ENCODE peak calls at places on chromosomes 16 and 17, in eight cellular contexts. M, E, R, J, F, W, C and X are unnamed samples.

GRCh38 chr17:79739148-79740062 is 8.7 kb downstream of the ENPP7 start:
- DNase-seq in M (no peak), E (no peak), R (no peak), J (no peak), F (no peak), W (no peak), C (no peak), X (peak)

GRCh38 chr16:22622703-22623102 is 112.0 kb downstream of the NPIPB5 start:
- DNase-seq in M (no peak), E (no peak), R (no peak), J (no peak), F (no peak), W (no peak), C (no peak), X (no peak)

GRCh38 chr17:57326348-57326747 is 70.0 kb downstream of the MSI2 start:
- DNase-seq in M (no peak), E (no peak), R (no peak), J (no peak), F (no peak), W (no peak), C (no peak), X (no peak)

GRCh38 chr16:83974475-83974874 is 6.4 kb downstream of the NECAB2 start:
- DNase-seq in M (no peak), E (no peak), R (no peak), J (no peak), F (no peak), W (no peak), C (no peak), X (no peak)

GRCh38 chr17:73118876-73119485 is 26.5 kb upstream of the SLC39A11 start:
- DNase-seq in M (no peak), E (no peak), R (no peak), J (no peak), F (peak), W (no peak), C (no peak), X (no peak)

GRCh38 chr17:28750178-28751047 is 6.6 kb downstream of the TRAF4 start:
- DNase-seq in M (peak), E (peak), R (peak), J (peak), F (peak), W (peak), C (peak), X (peak)

GRCh38 chr17:80847506-80848230 is 144.0 kb upstream of the CHMP6 start:
- DNase-seq in M (peak), E (peak), R (peak), J (no peak), F (no peak), W (peak), C (peak), X (no peak)

GRCh38 chr17:164536-165235 is 16.8 kb downstream of the DOC2B start:
- DNase-seq in M (peak), E (no peak), R (no peak), J (no peak), F (no peak), W (no peak), C (peak), X (peak)

GRCh38 chr17:63848834-63849689 is 6.6 kb upstream of the SMARCD2 start:
- DNase-seq in M (peak), E (peak), R (peak), J (peak), F (peak), W (peak), C (peak), X (no peak)

GRCh38 chr17:29158096-29158495 is 22.1 kb downstream of the MYO18A start:
- DNase-seq in M (no peak), E (no peak), R (no peak), J (no peak), F (no peak), W (no peak), C (no peak), X (no peak)

GRCh38 chr17:47295037-47295873 is 28.5 kb upstream of the EFCAB13 start:
- DNase-seq in M (no peak), E (no peak), R (no peak), J (no peak), F (no peak), W (no peak), C (no peak), X (no peak)

GRCh38 chr17:36943250-36944220 is 5.2 kb upstream of the AATF start:
- DNase-seq in M (no peak), E (peak), R (no peak), J (no peak), F (peak), W (no peak), C (no peak), X (no peak)

GRCh38 chr17:35761601-35762000 is 914 bp downstream of the C17orf50 start:
- DNase-seq in M (no peak), E (no peak), R (no peak), J (no peak), F (no peak), W (no peak), C (no peak), X (no peak)

GRCh38 chr16:3012246-3012645 is 477 bp upstream of the CLDN9 start:
- DNase-seq in M (no peak), E (no peak), R (no peak), J (no peak), F (peak), W (no peak), C (no peak), X (peak)

GRCh38 chr16:88886311-88886914 is 20.0 kb upstream of the PABPN1L start:
- DNase-seq in M (no peak), E (no peak), R (no peak), J (no peak), F (no peak), W (no peak), C (no peak), X (no peak)

GRCh38 chr17:64661981-64662773 is at the start of gene SMURF2:
- DNase-seq in M (peak), E (peak), R (peak), J (peak), F (peak), W (peak), C (peak), X (peak)

GRCh38 chr16:72372082-72372615 is 200.2 kb upstream of the PMFBP1 start:
- DNase-seq in M (no peak), E (no peak), R (no peak), J (no peak), F (no peak), W (no peak), C (no peak), X (no peak)

GRCh38 chr16:391885-392335 is 5.1 kb upstream of the NME4 start:
- DNase-seq in M (peak), E (peak), R (peak), J (peak), F (peak), W (peak), C (peak), X (peak)

GRCh38 chr17:4582101-4582501 is 2.2 kb upstream of the SMTNL2 start:
- DNase-seq in M (no peak), E (no peak), R (no peak), J (no peak), F (no peak), W (no peak), C (no peak), X (no peak)

GRCh38 chr16:9072806-9073341 is 18.6 kb upstream of the HAPSTR1 start:
- DNase-seq in M (no peak), E (peak), R (no peak), J (peak), F (no peak), W (peak), C (no peak), X (no peak)

GRCh38 chr16:703406-703805 is 2.2 kb downstream of the FBXL16 start:
- DNase-seq in M (no peak), E (no peak), R (no peak), J (no peak), F (no peak), W (no peak), C (no peak), X (no peak)

GRCh38 chr16:26263406-26263805 is 571.6 kb downstream of the HS3ST4 start:
- DNase-seq in M (no peak), E (no peak), R (no peak), J (no peak), F (no peak), W (no peak), C (no peak), X (no peak)